ENCODE peak calls at places on chromosomes 12 and 14, in seven cellular contexts. One of them, this sample, is unnamed.

GRCh38 chr14:20712900-20713299 is 24.3 kb downstream of the ANG start:
- DNase-seq in activated CD8-positive, alpha-beta T cell treated with anti-CD3 and anti-CD28 coated beads for 36 hours: no peak
- DNase-seq in HepG2: no peak
- DNase-seq in BJ: no peak
- DNase-seq in MM.1S: no peak
- DNase-seq in ovary: no peak
- DNase-seq in IMR-90: no peak
- DNase-seq in this sample: no peak

GRCh38 chr14:53378142-53378541 is 225.0 kb upstream of the DDHD1 start:
- DNase-seq in activated CD8-positive, alpha-beta T cell treated with anti-CD3 and anti-CD28 coated beads for 36 hours: no peak
- DNase-seq in HepG2: no peak
- DNase-seq in BJ: no peak
- DNase-seq in MM.1S: no peak
- DNase-seq in ovary: no peak
- DNase-seq in IMR-90: no peak
- DNase-seq in this sample: no peak

GRCh38 chr14:101776315-101776714 is 14.8 kb downstream of the PPP2R5C start:
- DNase-seq in activated CD8-positive, alpha-beta T cell treated with anti-CD3 and anti-CD28 coated beads for 36 hours: no peak
- DNase-seq in HepG2: no peak
- DNase-seq in BJ: no peak
- DNase-seq in MM.1S: peak; percentile 15
- DNase-seq in ovary: no peak
- DNase-seq in IMR-90: no peak
- DNase-seq in this sample: peak; percentile 53

GRCh38 chr12:128316981-128317526 is 50.1 kb downstream of the TMEM132C start:
- DNase-seq in activated CD8-positive, alpha-beta T cell treated with anti-CD3 and anti-CD28 coated beads for 36 hours: no peak
- DNase-seq in HepG2: no peak
- DNase-seq in BJ: no peak
- DNase-seq in MM.1S: no peak
- DNase-seq in ovary: no peak
- DNase-seq in IMR-90: no peak
- DNase-seq in this sample: no peak

GRCh38 chr14:59133202-59133601 is 55.3 kb upstream of the DAAM1 start:
- DNase-seq in activated CD8-positive, alpha-beta T cell treated with anti-CD3 and anti-CD28 coated beads for 36 hours: no peak
- DNase-seq in HepG2: no peak
- DNase-seq in BJ: no peak
- DNase-seq in MM.1S: no peak
- DNase-seq in ovary: no peak
- DNase-seq in IMR-90: no peak
- DNase-seq in this sample: no peak

GRCh38 chr12:120702629-120703028 is 7.6 kb upstream of the UNC119B start:
- DNase-seq in activated CD8-positive, alpha-beta T cell treated with anti-CD3 and anti-CD28 coated beads for 36 hours: no peak
- DNase-seq in HepG2: peak; percentile 45
- DNase-seq in BJ: no peak
- DNase-seq in MM.1S: no peak
- DNase-seq in ovary: no peak
- DNase-seq in IMR-90: no peak
- DNase-seq in this sample: no peak

GRCh38 chr14:97251423-97252155 is 454.4 kb downstream of the VRK1 start:
- DNase-seq in activated CD8-positive, alpha-beta T cell treated with anti-CD3 and anti-CD28 coated beads for 36 hours: no peak
- DNase-seq in HepG2: no peak
- DNase-seq in BJ: no peak
- DNase-seq in MM.1S: no peak
- DNase-seq in ovary: no peak
- DNase-seq in IMR-90: no peak
- DNase-seq in this sample: no peak

GRCh38 chr14:73783107-73783727 is 68.4 kb upstream of the PTGR2 start:
- DNase-seq in activated CD8-positive, alpha-beta T cell treated with anti-CD3 and anti-CD28 coated beads for 36 hours: no peak
- DNase-seq in HepG2: peak; percentile 90
- DNase-seq in BJ: no peak
- DNase-seq in MM.1S: no peak
- DNase-seq in ovary: no peak
- DNase-seq in IMR-90: no peak
- DNase-seq in this sample: no peak

GRCh38 chr14:96894966-96895365 is 97.8 kb downstream of the VRK1 start:
- DNase-seq in activated CD8-positive, alpha-beta T cell treated with anti-CD3 and anti-CD28 coated beads for 36 hours: no peak
- DNase-seq in HepG2: no peak
- DNase-seq in BJ: no peak
- DNase-seq in MM.1S: no peak
- DNase-seq in ovary: no peak
- DNase-seq in IMR-90: peak; percentile 28
- DNase-seq in this sample: no peak

GRCh38 chr12:62758216-62758615 is 176.7 kb downstream of the PPM1H start:
- DNase-seq in activated CD8-positive, alpha-beta T cell treated with anti-CD3 and anti-CD28 coated beads for 36 hours: peak; percentile 55
- DNase-seq in HepG2: no peak
- DNase-seq in BJ: no peak
- DNase-seq in MM.1S: no peak
- DNase-seq in ovary: no peak
- DNase-seq in IMR-90: peak; percentile 96
- DNase-seq in this sample: no peak

GRCh38 chr14:78721756-78722455 is 551.7 kb downstream of the NRXN3 start:
- DNase-seq in activated CD8-positive, alpha-beta T cell treated with anti-CD3 and anti-CD28 coated beads for 36 hours: no peak
- DNase-seq in HepG2: no peak
- DNase-seq in BJ: no peak
- DNase-seq in MM.1S: peak; percentile 89
- DNase-seq in ovary: no peak
- DNase-seq in IMR-90: no peak
- DNase-seq in this sample: no peak

GRCh38 chr12:7161811-7162210 is 27.7 kb upstream of the PEX5 start:
- DNase-seq in activated CD8-positive, alpha-beta T cell treated with anti-CD3 and anti-CD28 coated beads for 36 hours: no peak
- DNase-seq in HepG2: no peak
- DNase-seq in BJ: no peak
- DNase-seq in MM.1S: no peak
- DNase-seq in ovary: no peak
- DNase-seq in IMR-90: peak; percentile 42
- DNase-seq in this sample: peak; percentile 13

GRCh38 chr14:24332094-24332983 is 2.5 kb downstream of the ADCY4 start:
- DNase-seq in activated CD8-positive, alpha-beta T cell treated with anti-CD3 and anti-CD28 coated beads for 36 hours: peak; percentile 93
- DNase-seq in HepG2: peak; percentile 86
- DNase-seq in BJ: no peak
- DNase-seq in MM.1S: peak; percentile 83
- DNase-seq in ovary: peak; percentile 69
- DNase-seq in IMR-90: peak; percentile 52
- DNase-seq in this sample: peak; percentile 93

GRCh38 chr14:57988445-57988844 is 122.6 kb upstream of the SLC35F4 start:
- DNase-seq in activated CD8-positive, alpha-beta T cell treated with anti-CD3 and anti-CD28 coated beads for 36 hours: no peak
- DNase-seq in HepG2: no peak
- DNase-seq in BJ: no peak
- DNase-seq in MM.1S: no peak
- DNase-seq in ovary: no peak
- DNase-seq in IMR-90: no peak
- DNase-seq in this sample: no peak

GRCh38 chr12:57491393-57492280 is 3.8 kb downstream of the MARS1 start:
- DNase-seq in activated CD8-positive, alpha-beta T cell treated with anti-CD3 and anti-CD28 coated beads for 36 hours: no peak
- DNase-seq in HepG2: peak; percentile 44
- DNase-seq in BJ: no peak
- DNase-seq in MM.1S: no peak
- DNase-seq in ovary: no peak
- DNase-seq in IMR-90: no peak
- DNase-seq in this sample: no peak

GRCh38 chr12:92779902-92780301 is 77.1 kb downstream of the PLEKHG7 start:
- DNase-seq in activated CD8-positive, alpha-beta T cell treated with anti-CD3 and anti-CD28 coated beads for 36 hours: no peak
- DNase-seq in HepG2: no peak
- DNase-seq in BJ: no peak
- DNase-seq in MM.1S: no peak
- DNase-seq in ovary: no peak
- DNase-seq in IMR-90: no peak
- DNase-seq in this sample: no peak

GRCh38 chr12:20369164-20370000 is 1.0 kb downstream of the PDE3A start:
- DNase-seq in activated CD8-positive, alpha-beta T cell treated with anti-CD3 and anti-CD28 coated beads for 36 hours: peak; percentile 12
- DNase-seq in HepG2: no peak
- DNase-seq in BJ: no peak
- DNase-seq in MM.1S: no peak
- DNase-seq in ovary: peak; percentile 74
- DNase-seq in IMR-90: peak; percentile 39
- DNase-seq in this sample: peak; percentile 35

GRCh38 chr14:94423465-94424056 is 29.0 kb downstream of the SERPINA11 start:
- DNase-seq in activated CD8-positive, alpha-beta T cell treated with anti-CD3 and anti-CD28 coated beads for 36 hours: peak; percentile 76
- DNase-seq in HepG2: peak; percentile 80
- DNase-seq in BJ: no peak
- DNase-seq in MM.1S: peak; percentile 25
- DNase-seq in ovary: peak; percentile 47
- DNase-seq in IMR-90: peak; percentile 59
- DNase-seq in this sample: peak; percentile 42

GRCh38 chr12:28114488-28114887 is 75.8 kb upstream of the CCDC91 start:
- DNase-seq in activated CD8-positive, alpha-beta T cell treated with anti-CD3 and anti-CD28 coated beads for 36 hours: no peak
- DNase-seq in HepG2: no peak
- DNase-seq in BJ: no peak
- DNase-seq in MM.1S: no peak
- DNase-seq in ovary: no peak
- DNase-seq in IMR-90: peak; percentile 51
- DNase-seq in this sample: no peak

GRCh38 chr12:65300679-65301349 is 22.3 kb downstream of the MSRB3 start:
- DNase-seq in activated CD8-positive, alpha-beta T cell treated with anti-CD3 and anti-CD28 coated beads for 36 hours: no peak
- DNase-seq in HepG2: peak; percentile 34
- DNase-seq in BJ: no peak
- DNase-seq in MM.1S: no peak
- DNase-seq in ovary: no peak
- DNase-seq in IMR-90: peak; percentile 33
- DNase-seq in this sample: no peak

GRCh38 chr12:6430124-6430989 is 14.4 kb upstream of the CD27 start:
- DNase-seq in activated CD8-positive, alpha-beta T cell treated with anti-CD3 and anti-CD28 coated beads for 36 hours: peak; percentile 90
- DNase-seq in HepG2: peak; percentile 72
- DNase-seq in BJ: peak; percentile 93
- DNase-seq in MM.1S: no peak
- DNase-seq in ovary: peak; percentile 86
- DNase-seq in IMR-90: peak; percentile 96
- DNase-seq in this sample: no peak

GRCh38 chr14:98871796-98872195 is 400.2 kb downstream of the BCL11B start:
- DNase-seq in activated CD8-positive, alpha-beta T cell treated with anti-CD3 and anti-CD28 coated beads for 36 hours: no peak
- DNase-seq in HepG2: no peak
- DNase-seq in BJ: no peak
- DNase-seq in MM.1S: no peak
- DNase-seq in ovary: peak; percentile 85
- DNase-seq in IMR-90: no peak
- DNase-seq in this sample: no peak
- TF ChIP-seq CTCF in activated CD8-positive, alpha-beta T cell treated with anti-CD3 and anti-CD28 coated beads for 36 hours: no peak
- TF ChIP-seq CTCF in HepG2: no peak
- TF ChIP-seq CTCF in BJ: no peak
- TF ChIP-seq CTCF in MM.1S: no peak
- TF ChIP-seq CTCF in ovary: no peak
- TF ChIP-seq CTCF in IMR-90: no peak
- TF ChIP-seq CTCF in this sample: no peak

DNA sequence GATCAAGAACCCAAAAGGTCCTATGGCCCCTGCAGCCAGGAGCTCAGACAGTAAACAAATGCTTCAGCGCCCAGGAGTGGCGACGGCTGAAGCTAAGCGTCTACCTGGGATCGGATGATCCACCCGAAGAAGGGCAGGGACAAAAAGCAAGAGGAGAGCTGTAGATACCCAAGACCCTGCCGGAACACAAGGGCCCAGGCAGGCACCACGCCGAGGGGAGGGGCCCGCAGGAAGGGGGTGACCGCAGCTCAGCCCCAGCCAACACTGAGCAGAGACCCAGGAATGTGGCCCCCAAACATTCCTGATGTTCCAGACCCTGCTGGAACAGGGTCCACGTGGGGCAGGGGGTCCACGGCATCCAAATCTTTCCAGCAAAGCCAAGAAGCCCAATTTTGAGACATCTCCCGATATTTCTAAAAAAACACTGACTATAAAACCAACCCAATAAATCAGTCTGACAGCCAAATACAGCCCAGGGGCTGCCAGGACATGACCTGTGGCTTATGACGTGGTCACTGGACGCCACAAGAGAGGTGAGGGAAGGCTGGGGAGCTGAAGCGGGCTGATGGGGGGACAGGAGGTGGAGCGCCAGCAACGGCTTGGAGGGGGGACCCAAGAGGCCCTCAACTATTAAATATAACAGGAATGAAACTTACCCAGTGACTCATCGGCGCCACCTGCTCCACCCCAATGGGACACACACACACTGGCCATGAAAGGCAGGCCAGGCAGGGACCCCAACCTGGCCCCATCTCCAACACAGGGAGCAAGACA is 58.9 kb downstream of the NCOR2 start:
- DNase-seq in activated CD8-positive, alpha-beta T cell treated with anti-CD3 and anti-CD28 coated beads for 36 hours: peak; percentile 40
- DNase-seq in HepG2: no peak
- DNase-seq in BJ: no peak
- DNase-seq in MM.1S: no peak
- DNase-seq in ovary: no peak
- DNase-seq in IMR-90: peak; percentile 27
- DNase-seq in this sample: peak; percentile 73
- TF ChIP-seq CTCF in activated CD8-positive, alpha-beta T cell treated with anti-CD3 and anti-CD28 coated beads for 36 hours: no peak
- TF ChIP-seq CTCF in HepG2: peak; percentile 25
- TF ChIP-seq CTCF in BJ: no peak
- TF ChIP-seq CTCF in MM.1S: no peak
- TF ChIP-seq CTCF in ovary: no peak
- TF ChIP-seq CTCF in IMR-90: no peak
- TF ChIP-seq CTCF in this sample: peak; percentile 8

GRCh38 chr12:3496964-3497363 is 6.0 kb downstream of the PRMT8 start:
- DNase-seq in activated CD8-positive, alpha-beta T cell treated with anti-CD3 and anti-CD28 coated beads for 36 hours: peak; percentile 6
- DNase-seq in HepG2: peak; percentile 12
- DNase-seq in BJ: no peak
- DNase-seq in MM.1S: no peak
- DNase-seq in ovary: no peak
- DNase-seq in IMR-90: no peak
- DNase-seq in this sample: no peak
- TF ChIP-seq CTCF in activated CD8-positive, alpha-beta T cell treated with anti-CD3 and anti-CD28 coated beads for 36 hours: no peak
- TF ChIP-seq CTCF in HepG2: no peak
- TF ChIP-seq CTCF in BJ: no peak
- TF ChIP-seq CTCF in MM.1S: no peak
- TF ChIP-seq CTCF in ovary: no peak
- TF ChIP-seq CTCF in IMR-90: no peak
- TF ChIP-seq CTCF in this sample: no peak

GRCh38 chr12:10753066-10753465 is 29.9 kb upstream of the YBX3 start:
- DNase-seq in activated CD8-positive, alpha-beta T cell treated with anti-CD3 and anti-CD28 coated beads for 36 hours: no peak
- DNase-seq in HepG2: no peak
- DNase-seq in BJ: peak; percentile 26
- DNase-seq in MM.1S: no peak
- DNase-seq in ovary: no peak
- DNase-seq in IMR-90: peak; percentile 68
- DNase-seq in this sample: no peak

GRCh38 chr12:10756194-10756593 is 33.1 kb upstream of the YBX3 start:
- DNase-seq in activated CD8-positive, alpha-beta T cell treated with anti-CD3 and anti-CD28 coated beads for 36 hours: no peak
- DNase-seq in HepG2: no peak
- DNase-seq in BJ: no peak
- DNase-seq in MM.1S: no peak
- DNase-seq in ovary: no peak
- DNase-seq in IMR-90: no peak
- DNase-seq in this sample: no peak

GRCh38 chr12:10749700-10750384 is 26.7 kb upstream of the YBX3 start:
- DNase-seq in activated CD8-positive, alpha-beta T cell treated with anti-CD3 and anti-CD28 coated beads for 36 hours: peak; percentile 85
- DNase-seq in HepG2: peak; percentile 84
- DNase-seq in BJ: peak; percentile 74
- DNase-seq in MM.1S: peak; percentile 82
- DNase-seq in ovary: peak; percentile 72
- DNase-seq in IMR-90: peak; percentile 97
- DNase-seq in this sample: peak; percentile 64

GRCh38 chr12:10747730-10748129 is 24.6 kb upstream of the YBX3 start:
- DNase-seq in activated CD8-positive, alpha-beta T cell treated with anti-CD3 and anti-CD28 coated beads for 36 hours: no peak
- DNase-seq in HepG2: peak; percentile 25
- DNase-seq in BJ: no peak
- DNase-seq in MM.1S: no peak
- DNase-seq in ovary: no peak
- DNase-seq in IMR-90: no peak
- DNase-seq in this sample: no peak

DNA sequence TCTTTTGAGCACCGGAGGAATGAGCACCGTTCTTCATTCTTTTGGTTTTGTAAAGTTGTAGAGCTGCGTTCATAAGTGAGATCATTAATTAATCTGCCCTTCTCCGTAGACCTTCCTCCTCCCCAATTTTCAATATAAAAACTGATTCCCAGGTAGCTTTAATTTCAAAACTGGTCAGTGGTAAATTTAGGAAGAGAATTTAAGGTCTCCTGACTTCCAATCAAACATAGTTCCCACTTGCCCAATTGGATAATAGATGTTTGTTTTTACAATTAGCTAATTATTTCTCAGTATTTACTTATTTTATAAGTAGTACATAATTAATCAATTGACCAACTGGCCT is 27.2 kb upstream of the YBX3 start:
- DNase-seq in activated CD8-positive, alpha-beta T cell treated with anti-CD3 and anti-CD28 coated beads for 36 hours: no peak
- DNase-seq in HepG2: no peak
- DNase-seq in BJ: no peak
- DNase-seq in MM.1S: no peak
- DNase-seq in ovary: no peak
- DNase-seq in IMR-90: no peak
- DNase-seq in this sample: no peak
- TF ChIP-seq CTCF in activated CD8-positive, alpha-beta T cell treated with anti-CD3 and anti-CD28 coated beads for 36 hours: peak; percentile 48
- TF ChIP-seq CTCF in HepG2: no peak
- TF ChIP-seq CTCF in BJ: no peak
- TF ChIP-seq CTCF in MM.1S: no peak
- TF ChIP-seq CTCF in ovary: no peak
- TF ChIP-seq CTCF in IMR-90: no peak
- TF ChIP-seq CTCF in this sample: no peak

This sample was measured in GM13976.